ENCODE peak calls at places on chromosomes 2 and 18, in eight cellular contexts. U is A549, P is HL-60, R is GM23338, I is K562, N is HCT116, O is GM12878, J is SK-N-SH. F is an unnamed sample.
A peak's percentile ranks its signal among the peaks of the same experiment; 100 is the strongest.

GRCh38 chr18:3380384-3380961 is 69.5 kb upstream of the TGIF1 start:
- DNase-seq in U (peak; percentile 80), P (no peak), R (no peak), I (no peak), N (peak; percentile 24), O (no peak), J (no peak), F (no peak)

GRCh38 chr2:98821629-98822135 is 90.8 kb upstream of the MGAT4A start:
- DNase-seq in U (no peak), P (no peak), R (no peak), I (no peak), N (no peak), O (no peak), J (no peak), F (no peak)

GRCh38 chr2:219230201-219230540 is 565 bp downstream of the ANKZF1 start:
- DNase-seq in U (no peak), P (no peak), R (peak; percentile 80), I (peak; percentile 36), N (no peak), O (no peak), J (peak; percentile 65), F (no peak)

GRCh38 chr2:27932396-27932795 is 41.9 kb downstream of the BABAM2 start:
- DNase-seq in U (peak; percentile 66), P (no peak), R (no peak), I (no peak), N (peak; percentile 54), O (no peak), J (no peak), F (peak; percentile 53)

GRCh38 chr2:164890533-164890932 is 48.9 kb upstream of the COBLL1 start:
- DNase-seq in U (no peak), P (no peak), R (no peak), I (no peak), N (no peak), O (no peak), J (peak; percentile 53), F (no peak)

GRCh38 chr18:49911414-49911813 is 98.1 kb upstream of the ACAA2 start:
- DNase-seq in U (no peak), P (no peak), R (no peak), I (no peak), N (no peak), O (no peak), J (no peak), F (no peak)

GRCh38 chr2:126662623-126663022 is 6.7 kb downstream of the GYPC start:
- DNase-seq in U (no peak), P (no peak), R (no peak), I (no peak), N (no peak), O (no peak), J (no peak), F (no peak)

GRCh38 chr2:172461591-172462392 is 34.4 kb downstream of the ITGA6 start:
- DNase-seq in U (peak; percentile 56), P (peak; percentile 44), R (peak; percentile 89), I (peak; percentile 63), N (no peak), O (no peak), J (peak; percentile 69), F (no peak)

GRCh38 chr2:203705184-203705583 is 1.3 kb upstream of the CD28 start:
- DNase-seq in U (no peak), P (no peak), R (no peak), I (no peak), N (no peak), O (no peak), J (no peak), F (no peak)

GRCh38 chr18:31555971-31556747 is 35.5 kb upstream of the TTR start:
- DNase-seq in U (peak; percentile 58), P (peak; percentile 27), R (peak; percentile 78), I (peak; percentile 60), N (peak; percentile 71), O (peak; percentile 39), J (peak; percentile 44), F (peak; percentile 42)

GRCh38 chr18:1653873-1654272 is 749.2 kb downstream of the ADCYAP1 start:
- DNase-seq in U (no peak), P (no peak), R (no peak), I (no peak), N (no peak), O (no peak), J (no peak), F (no peak)

GRCh38 chr2:203585541-203585940 is 50.4 kb upstream of the RAPH1 start:
- DNase-seq in U (no peak), P (no peak), R (no peak), I (no peak), N (no peak), O (no peak), J (peak; percentile 14), F (no peak)

GRCh38 chr2:101349893-101350662 is 37.2 kb downstream of the CREG2 start:
- DNase-seq in U (peak; percentile 24), P (no peak), R (no peak), I (no peak), N (no peak), O (no peak), J (no peak), F (no peak)

GRCh38 chr2:37283207-37283606 is 41.4 kb downstream of the PRKD3 start:
- DNase-seq in U (no peak), P (no peak), R (no peak), I (no peak), N (no peak), O (no peak), J (no peak), F (no peak)

GRCh38 chr2:45127891-45128290 is 118.6 kb upstream of the SIX2 start:
- DNase-seq in U (no peak), P (no peak), R (no peak), I (no peak), N (no peak), O (no peak), J (no peak), F (no peak)

GRCh38 chr18:51069885-51070284 is 39.9 kb downstream of the SMAD4 start:
- DNase-seq in U (no peak), P (no peak), R (no peak), I (no peak), N (no peak), O (no peak), J (no peak), F (no peak)

GRCh38 chr2:9230881-9231280 is 24.3 kb downstream of the ASAP2 start:
- DNase-seq in U (no peak), P (no peak), R (no peak), I (no peak), N (no peak), O (no peak), J (no peak), F (no peak)
- TF ChIP-seq REST in U (no peak), P (no peak), R (no peak), I (no peak), N (no peak), O (no peak), J (peak; percentile 66), F (no peak)

GRCh38 chr18:12518832-12519534 is 111.3 kb downstream of the PRELID3A start:
- DNase-seq in U (no peak), P (no peak), R (no peak), I (no peak), N (no peak), O (no peak), J (no peak), F (no peak)
- TF ChIP-seq REST in U (no peak), P (no peak), R (no peak), I (no peak), N (no peak), O (no peak), J (no peak), F (no peak)

GRCh38 chr2:240953426-240954425 is 44.7 kb upstream of the SNED1 start:
- DNase-seq in U (no peak), P (no peak), R (no peak), I (no peak), N (no peak), O (no peak), J (peak; percentile 22), F (no peak)
- TF ChIP-seq REST in U (no peak), P (no peak), R (no peak), I (no peak), N (no peak), O (no peak), J (no peak), F (no peak)

GRCh38 chr2:68768951-68769350 is 34.3 kb downstream of the ARHGAP25 start:
- DNase-seq in U (no peak), P (no peak), R (no peak), I (no peak), N (no peak), O (no peak), J (no peak), F (no peak)
- TF ChIP-seq REST in U (no peak), P (no peak), R (no peak), I (no peak), N (no peak), O (no peak), J (no peak), F (no peak)

GRCh38 chr2:152154462-152154861 is 21.1 kb downstream of the STAM2 start:
- DNase-seq in U (no peak), P (no peak), R (no peak), I (no peak), N (no peak), O (no peak), J (no peak), F (no peak)

GRCh38 chr2:152157253-152157652 is 18.3 kb downstream of the STAM2 start:
- DNase-seq in U (no peak), P (no peak), R (peak; percentile 14), I (no peak), N (no peak), O (no peak), J (no peak), F (no peak)

DNA sequence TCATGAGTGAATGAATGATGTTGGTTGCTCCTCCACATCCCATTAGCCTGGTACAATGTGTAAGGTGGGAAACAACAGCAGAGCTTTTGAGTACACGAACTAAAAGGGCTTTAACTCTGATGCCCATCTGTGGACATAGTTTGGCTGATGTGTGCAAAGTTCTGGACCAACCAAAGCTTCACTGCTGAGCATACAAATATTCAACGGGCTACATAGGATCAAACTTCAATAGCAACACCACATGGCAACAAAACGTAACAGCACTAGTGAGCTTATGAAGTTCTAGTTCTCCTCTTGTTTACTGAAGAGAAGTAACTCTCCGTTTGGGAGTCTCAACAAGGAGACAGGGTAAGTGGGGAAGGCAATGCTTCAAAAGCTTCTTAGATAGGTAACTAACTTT is 20.4 kb downstream of the STAM2 start:
- DNase-seq in U (peak; percentile 43), P (no peak), R (no peak), I (no peak), N (no peak), O (no peak), J (no peak), F (no peak)
- TF ChIP-seq REST in U (no peak), P (no peak), R (no peak), I (no peak), N (no peak), O (no peak), J (no peak), F (no peak)